ENCODE peak calls at places on chromosome 15, in nine cellular contexts. W is CD4-positive, alpha-beta T cell; Y is coronary artery; P is stimulated activated CD4-positive, alpha-beta T cell treated with anti-CD3 and anti-CD28 coated beads, Interleukin-2, amount 100 ng/mL, for 48 hours; Z is activated CD8-positive, alpha-beta memory T cell treated with anti-CD3 and anti-CD28 coated beads for 24 hours; O is CD4-positive, alpha-beta memory T cell; V is NCI-H460; C is stimulated activated CD8-positive, alpha-beta memory T cell treated with anti-CD3 and anti-CD28 coated beads, Interleukin-2, amount 100 ng/mL, for 1 hour; Q is kidney tubule cell. K is an unnamed sample.

GRCh38 chr15:51750942-51751686 is at the start of gene TMOD2:
- DNase-seq in Y (no peak), W (peak; percentile 47), Z (peak; percentile 85), V (no peak), Q (peak; percentile 58), O (peak; percentile 42), C (peak; percentile 19), P (peak; percentile 49), K (no peak)

GRCh38 chr15:83208357-83208661 is 686 bp upstream of the HDGFL3 start:
- DNase-seq in O (no peak), Y (no peak), Q (peak; percentile 30), Z (no peak), W (no peak), V (no peak), C (no peak), P (no peak), K (no peak)

GRCh38 chr15:33292718-33293307 is 18.0 kb upstream of the RYR3 start:
- DNase-seq in O (peak; percentile 13), Q (peak; percentile 71), W (peak; percentile 30), P (peak; percentile 48), Y (no peak), Z (peak; percentile 64), C (no peak), V (peak; percentile 63), K (no peak)

GRCh38 chr15:89400121-89400996 is 65.7 kb upstream of the POLG start:
- DNase-seq in O (no peak), W (no peak), C (no peak), Y (no peak), Z (peak; percentile 59), P (no peak), V (peak; percentile 4), Q (no peak), K (no peak)

GRCh38 chr15:43190178-43190577 is 5.0 kb downstream of the CCNDBP1 start:
- DNase-seq in P (no peak), W (no peak), Q (peak; percentile 15), C (no peak), O (no peak), Z (no peak), Y (no peak), V (no peak), K (no peak)

GRCh38 chr15:66743703-66744536 is 41.9 kb downstream of the SMAD6 start:
- DNase-seq in C (no peak), O (no peak), V (no peak), W (no peak), P (no peak), Y (no peak), Z (no peak), Q (no peak), K (no peak)

GRCh38 chr15:98609144-98609852 is 39.0 kb upstream of the IGF1R start:
- DNase-seq in Q (peak; percentile 78), W (no peak), C (no peak), Y (no peak), O (no peak), P (no peak), V (no peak), Z (no peak), K (no peak)

GRCh38 chr15:69730281-69731235 is 277.9 kb downstream of the RPLP1 start:
- DNase-seq in Q (peak; percentile 39), P (no peak), C (no peak), Y (no peak), V (no peak), Z (no peak), O (no peak), W (no peak), K (no peak)

GRCh38 chr15:79989682-79990081 is 18.7 kb upstream of the BCL2A1 start:
- DNase-seq in W (no peak), O (no peak), C (no peak), V (no peak), Y (no peak), Z (peak; percentile 37), P (no peak), Q (no peak), K (no peak)

GRCh38 chr15:41992151-41992802 is 19.9 kb upstream of the EHD4 start:
- DNase-seq in P (no peak), Q (no peak), Y (no peak), O (no peak), V (no peak), C (no peak), Z (no peak), W (no peak), K (no peak)

GRCh38 chr15:52960283-52960682 is 170.1 kb upstream of the ONECUT1 start:
- DNase-seq in W (no peak), Q (no peak), Z (no peak), C (no peak), P (no peak), O (no peak), Y (no peak), V (no peak), K (no peak)

GRCh38 chr15:45550436-45550835 is 27.9 kb upstream of the SLC30A4 start:
- DNase-seq in Z (no peak), Q (peak; percentile 9), P (no peak), C (no peak), V (no peak), W (no peak), Y (no peak), O (no peak), K (no peak)

GRCh38 chr15:66580643-66581042 is 14.8 kb upstream of the LCTL start:
- DNase-seq in Y (no peak), P (no peak), V (no peak), W (no peak), Z (no peak), C (no peak), O (no peak), Q (no peak), K (no peak)

GRCh38 chr15:35078221-35078915 is 6.7 kb downstream of the NANOGP8 start:
- DNase-seq in O (peak; percentile 20), Z (peak; percentile 57), W (no peak), Y (no peak), P (peak; percentile 3), V (peak; percentile 33), Q (peak; percentile 64), C (no peak), K (no peak)

GRCh38 chr15:83582386-83582785 is 71.5 kb upstream of the ADAMTSL3 start:
- DNase-seq in Q (peak; percentile 16), Y (no peak), V (no peak), W (no peak), P (no peak), O (no peak), C (no peak), Z (no peak), K (no peak)

GRCh38 chr15:62506217-62506805 is 341.2 kb upstream of the C2CD4B start:
- DNase-seq in P (no peak), W (no peak), O (no peak), C (no peak), Q (peak; percentile 56), Y (no peak), V (no peak), Z (no peak), K (no peak)

GRCh38 chr15:49135893-49136292 is 19.5 kb downstream of the COPS2 start:
- DNase-seq in V (no peak), C (no peak), Z (no peak), O (no peak), Q (peak; percentile 83), W (no peak), P (no peak), Y (no peak), K (no peak)

GRCh38 chr15:48507416-48508065 is 138.0 kb downstream of the FBN1 start:
- DNase-seq in Q (peak; percentile 47), V (peak; percentile 53), O (no peak), W (no peak), Z (no peak), C (no peak), Y (no peak), P (no peak), K (no peak)

GRCh38 chr15:100710744-100711478 is 108.5 kb downstream of the ASB7 start:
- DNase-seq in C (no peak), Z (peak; percentile 15), V (no peak), P (no peak), Y (peak; percentile 55), W (no peak), O (no peak), Q (no peak), K (no peak)

GRCh38 chr15:95169701-95170459 is 938.5 kb downstream of the MCTP2 start:
- DNase-seq in C (no peak), P (no peak), O (no peak), Y (no peak), W (no peak), Z (no peak), V (no peak), Q (no peak), K (no peak)

GRCh38 chr15:99403597-99403996 is 152.3 kb downstream of the LRRC28 start:
- DNase-seq in P (no peak), C (no peak), Z (no peak), O (no peak), Q (peak; percentile 71), Y (no peak), W (no peak), V (no peak), K (no peak)

GRCh38 chr15:101472033-101472432 is 17.5 kb downstream of the PCSK6 start:
- DNase-seq in V (no peak), C (no peak), O (no peak), Z (no peak), W (no peak), Q (no peak), Y (no peak), P (no peak), K (no peak)

K was measured in central memory CD8-positive, alpha-beta T cell.